ENCODE peak calls at places on chromosomes 1 and 21, in ten cellular contexts. X is HFF-Myc; H is OCI-LY7; Z is lower leg skin; E is cardiac fibroblast; N is neural crest cell; B is CD4-positive, alpha-beta T cell; I is GM06990; T is mucosa of descending colon; D is AG04450. M is an unnamed sample.

GRCh38 chr1:14742181-14742980 is 143.9 kb downstream of the KAZN start:
- DNase-seq in N (no peak), T (no peak), Z (no peak), D (peak; percentile 91), I (peak; percentile 62), X (peak; percentile 81), H (peak; percentile 53), B (no peak), E (peak; percentile 93), M (no peak)

GRCh38 chr1:110726755-110727154 is 52.0 kb upstream of the KCNA3 start:
- DNase-seq in H (peak; percentile 66), E (no peak), D (no peak), I (peak; percentile 40), X (no peak), Z (no peak), N (no peak), B (no peak), T (no peak), M (no peak)

GRCh38 chr21:45982256-45982757 is 737 bp downstream of the COL6A1 start:
- DNase-seq in N (no peak), I (no peak), Z (peak; percentile 86), T (peak; percentile 49), H (no peak), X (no peak), B (no peak), E (no peak), D (no peak), M (peak; percentile 6)

GRCh38 chr21:46457801-46458314 is 833 bp upstream of the DIP2A start:
- DNase-seq in D (peak; percentile 7), Z (peak; percentile 88), X (no peak), T (no peak), E (peak; percentile 49), N (no peak), B (peak; percentile 11), I (no peak), H (peak; percentile 57), M (peak; percentile 53)

GRCh38 chr1:6646499-6647148 is 22.0 kb downstream of the THAP3 start:
- DNase-seq in D (no peak), I (no peak), N (no peak), Z (no peak), X (no peak), E (peak; percentile 76), T (no peak), H (peak; percentile 65), B (peak; percentile 15), M (peak; percentile 33)

GRCh38 chr1:97190326-97190725 is 468.7 kb downstream of the PTBP2 start:
- DNase-seq in H (no peak), N (no peak), Z (no peak), T (no peak), I (no peak), X (no peak), D (no peak), E (peak; percentile 56), B (no peak), M (no peak)

GRCh38 chr1:98991127-98992003 is 13.3 kb downstream of the PLPPR5 start:
- DNase-seq in H (peak; percentile 25), Z (no peak), T (no peak), D (peak; percentile 47), B (no peak), N (no peak), I (no peak), E (peak; percentile 78), X (peak; percentile 42), M (peak; percentile 50)

GRCh38 chr21:22125581-22125980 is 1127.4 kb downstream of the NCAM2 start:
- DNase-seq in H (no peak), D (no peak), E (no peak), X (no peak), B (no peak), I (no peak), N (no peak), T (no peak), Z (no peak), M (no peak)

DNA sequence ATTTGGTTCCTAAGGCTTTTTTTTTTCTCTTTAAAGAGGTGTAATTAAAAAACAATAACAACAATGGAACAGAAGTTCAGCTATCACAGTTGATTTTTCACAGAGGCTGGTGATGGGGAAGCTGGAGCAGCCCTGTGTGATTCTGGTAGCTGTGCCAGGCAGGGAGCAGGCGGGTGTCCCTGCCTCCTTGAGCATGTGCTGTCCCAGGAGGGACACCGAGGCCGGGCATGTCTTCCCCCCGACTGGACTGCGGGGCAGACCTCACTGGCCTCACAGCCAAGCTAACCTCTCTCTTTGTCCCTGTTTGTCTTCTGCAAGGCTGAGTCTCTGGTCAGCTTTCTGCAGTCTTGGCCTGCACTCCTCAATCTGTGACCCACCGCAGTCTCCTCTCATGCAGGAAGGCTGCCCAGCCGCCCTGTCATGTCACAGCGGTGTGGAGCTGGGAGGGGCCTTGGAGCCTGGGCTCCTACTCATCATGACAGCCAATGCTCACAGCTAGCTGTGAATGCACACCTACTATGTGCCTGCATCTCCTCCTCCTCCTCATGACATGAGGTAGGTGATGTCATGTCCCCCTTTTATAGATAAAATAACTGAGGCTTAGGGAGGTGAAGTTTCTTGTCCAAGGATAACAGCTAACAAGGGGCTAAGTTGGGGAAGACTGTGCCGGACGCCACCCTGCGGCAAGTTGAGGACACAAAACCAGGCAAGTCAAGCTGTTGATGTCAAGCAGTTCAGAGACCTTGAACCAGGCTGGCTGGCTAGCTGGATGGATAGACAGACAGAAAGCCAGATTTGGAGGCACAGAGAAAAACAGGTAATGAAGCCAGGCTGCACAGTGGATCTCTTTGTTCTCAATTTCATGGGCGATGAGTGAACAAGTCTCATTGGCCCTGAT is 10.2 kb upstream of the ACTL8 start:
- DNase-seq in X (no peak), I (no peak), T (no peak), B (no peak), E (peak; percentile 12), D (no peak), N (no peak), Z (no peak), H (no peak), M (no peak)
- TF ChIP-seq CTCF in X (no peak), I (peak; percentile 14), T (no peak), B (no peak), E (no peak), D (no peak), N (no peak), Z (no peak), H (no peak), M (no peak)

GRCh38 chr1:222716393-222716792 is 4.0 kb downstream of the BROX start:
- DNase-seq in T (no peak), B (no peak), I (no peak), Z (no peak), D (no peak), H (no peak), N (no peak), X (no peak), E (no peak), M (no peak)

GRCh38 chr1:222711319-222712252 is 705 bp downstream of the AIDA start:
- DNase-seq in E (peak; percentile 63), X (peak; percentile 40), B (peak; percentile 56), I (peak; percentile 70), T (peak; percentile 73), H (peak; percentile 62), D (no peak), Z (peak; percentile 91), N (peak; percentile 29), M (peak; percentile 75)

GRCh38 chr1:222709700-222710153 is 2.6 kb downstream of the AIDA start:
- DNase-seq in N (no peak), I (no peak), E (no peak), H (no peak), T (no peak), Z (no peak), D (no peak), X (no peak), B (no peak), M (no peak)

GRCh38 chr1:222712253-222713090 is at the start of the genes AIDA and BROX:
- DNase-seq in E (peak; percentile 88), N (peak; percentile 97), T (peak; percentile 98), H (peak; percentile 90), I (peak; percentile 91), B (peak; percentile 98), X (peak; percentile 39), D (peak; percentile 59), Z (peak; percentile 99), M (peak; percentile 94)

DNA sequence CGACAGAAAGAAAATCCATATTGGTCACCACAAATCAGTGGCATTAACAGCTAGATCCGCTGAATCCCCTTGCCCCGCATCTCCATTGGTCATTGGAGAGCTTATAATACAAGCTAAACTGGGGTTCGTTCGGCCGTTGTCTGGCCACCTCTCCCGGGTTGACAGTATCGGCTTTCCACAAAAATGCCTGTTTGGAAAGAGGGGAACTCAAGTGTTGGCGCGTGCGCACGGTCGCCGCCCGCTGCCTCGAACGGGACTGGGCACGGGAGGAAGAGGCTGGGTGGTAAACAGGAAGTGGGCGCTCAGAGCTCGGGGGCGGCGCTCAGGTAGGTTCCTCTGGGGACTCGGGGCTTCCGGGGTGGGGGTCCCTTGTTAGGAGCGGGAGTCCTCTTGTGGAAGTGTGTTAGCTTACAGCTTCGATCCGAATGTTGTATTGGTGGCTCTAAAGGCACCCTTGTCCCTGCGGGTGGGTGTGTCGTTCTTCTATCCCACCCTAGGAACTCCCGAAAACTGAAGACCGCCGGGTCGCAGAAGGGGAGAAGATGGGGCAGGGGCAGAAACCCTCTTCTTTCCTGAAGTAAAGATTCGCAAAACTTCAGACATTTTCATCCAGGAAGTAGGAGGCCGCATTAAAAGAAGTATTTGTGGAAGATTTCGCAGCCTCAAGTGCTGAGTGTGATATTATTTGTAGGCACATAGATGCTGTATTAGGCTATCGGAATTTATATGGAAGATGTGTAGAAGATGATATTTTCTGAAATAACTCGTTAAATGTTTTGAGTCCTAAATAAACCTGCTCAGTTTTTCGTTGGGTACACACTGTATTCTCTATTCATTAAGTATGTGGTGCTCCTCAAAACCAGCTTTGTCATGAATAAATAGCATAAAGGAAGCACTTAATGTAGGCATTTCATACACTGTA is 988 bp downstream of the BROX start:
- DNase-seq in N (peak; percentile 80), I (peak; percentile 96), B (peak; percentile 91), H (peak; percentile 97), T (peak; percentile 95), E (peak; percentile 97), Z (peak; percentile 98), X (peak; percentile 73), D (peak; percentile 84), M (peak; percentile 95)
- TF ChIP-seq CTCF in N (no peak), I (no peak), B (peak; percentile 34), H (peak; percentile 58), T (no peak), E (no peak), Z (no peak), X (no peak), D (no peak), M (no peak)

GRCh38 chr21:35616090-35616489 is 444.2 kb downstream of the SETD4 start:
- DNase-seq in Z (no peak), I (no peak), E (peak; percentile 83), T (no peak), H (peak; percentile 5), N (no peak), B (no peak), X (no peak), D (no peak), M (no peak)
- TF ChIP-seq CTCF in Z (no peak), I (peak; percentile 14), E (peak; percentile 54), T (no peak), H (peak; percentile 65), N (peak; percentile 30), B (peak; percentile 24), X (peak; percentile 22), D (peak; percentile 55), M (peak; percentile 43)

DNA sequence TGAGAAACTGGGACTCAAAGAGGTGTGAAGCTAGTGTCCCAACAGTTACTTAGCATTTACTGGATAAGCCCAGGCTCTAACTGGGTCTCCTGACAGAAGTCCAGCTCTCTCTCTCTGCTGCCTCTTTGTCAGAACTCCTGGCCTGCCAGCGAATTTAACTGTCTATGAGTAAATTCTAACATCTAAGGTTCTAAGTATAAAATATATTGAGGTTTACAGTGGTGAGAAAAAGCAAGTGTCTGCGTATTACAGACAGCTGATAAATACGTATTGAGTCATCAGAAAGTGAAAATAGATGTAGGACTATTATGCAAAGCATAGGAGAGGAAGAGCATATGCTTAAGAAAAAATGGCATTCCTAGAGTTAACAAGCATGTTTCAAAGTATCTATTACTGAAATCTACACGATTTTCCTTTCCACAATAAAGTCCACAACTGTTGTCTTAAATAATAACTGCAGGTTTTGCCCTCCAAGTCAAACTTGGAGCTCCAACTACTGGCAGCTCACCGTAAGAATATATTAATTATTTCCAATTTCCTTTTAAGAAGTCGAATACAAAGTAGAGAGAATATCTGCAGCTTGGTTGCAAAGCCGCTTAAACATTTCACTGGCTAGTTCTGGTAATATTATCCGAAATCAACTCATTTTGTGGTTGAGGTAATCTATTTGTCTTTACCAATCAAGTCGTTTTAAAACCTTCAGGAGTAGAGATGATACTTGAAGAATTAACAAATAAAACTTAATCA is 1.4 kb upstream of the RGS2 start:
- DNase-seq in T (no peak), Z (no peak), B (no peak), X (no peak), E (peak; percentile 57), I (peak; percentile 25), D (no peak), N (no peak), H (peak; percentile 49), M (peak; percentile 9)
- TF ChIP-seq CTCF in T (no peak), Z (no peak), B (no peak), X (peak; percentile 14), E (peak; percentile 17), I (peak; percentile 22), D (peak; percentile 42), N (no peak), H (peak; percentile 84), M (no peak)

M was measured in activated CD8-positive, alpha-beta T cell treated with anti-CD3 and anti-CD28 coated beads for 36 hours.